ENCODE peak calls at places on chromosomes 2 and 18, in five cellular contexts. S, W, L, Q and U are unnamed samples.

GRCh38 chr2:207474871-207475485 is 54.8 kb upstream of the CREB1 start:
- DNase-seq in L (peak), W (peak), S (peak), Q (peak), U (no peak)

GRCh38 chr2:120856421-120856862 is 120.8 kb downstream of the GLI2 start:
- DNase-seq in Q (peak), W (no peak), S (peak), L (no peak), U (no peak)

GRCh38 chr2:234254783-234255521 is 204.4 kb downstream of the SPP2 start:
- DNase-seq in L (no peak), Q (no peak), S (no peak), W (no peak), U (peak)

GRCh38 chr2:106314427-106314826 is 120.3 kb upstream of the UXS1 start:
- DNase-seq in L (no peak), W (no peak), S (no peak), Q (no peak), U (no peak)

GRCh38 chr2:181741756-181742155 is 61.4 kb upstream of the NEUROD1 start:
- DNase-seq in Q (no peak), L (no peak), W (no peak), S (no peak), U (peak)

GRCh38 chr2:29219374-29219773 is 104.2 kb downstream of the CLIP4 start:
- DNase-seq in S (no peak), Q (no peak), W (no peak), L (no peak), U (no peak)

GRCh38 chr2:75548036-75548573 is 12.6 kb downstream of the EVA1A start:
- DNase-seq in Q (no peak), W (no peak), L (peak), S (no peak), U (no peak)

GRCh38 chr18:35616664-35617423 is 35.3 kb downstream of the GALNT1 start:
- DNase-seq in S (peak), W (no peak), L (peak), Q (no peak), U (no peak)

GRCh38 chr2:52879561-52879960 is 888.0 kb upstream of the CHAC2 start:
- DNase-seq in L (no peak), W (no peak), S (no peak), Q (no peak), U (no peak)

GRCh38 chr2:213862407-213863076 is 548.3 kb upstream of the VWC2L start:
- DNase-seq in Q (peak), W (no peak), S (no peak), L (no peak), U (no peak)

GRCh38 chr2:233935426-233935825 is 18.3 kb downstream of the TRPM8 start:
- DNase-seq in W (no peak), Q (no peak), S (no peak), L (no peak), U (no peak)

GRCh38 chr2:120899373-120899772 is 163.7 kb downstream of the GLI2 start:
- DNase-seq in Q (no peak), L (no peak), W (no peak), S (no peak), U (no peak)

GRCh38 chr18:36702398-36703010 is 126.3 kb downstream of the TPGS2 start:
- DNase-seq in L (no peak), W (no peak), S (no peak), Q (no peak), U (no peak)

GRCh38 chr18:6616981-6617380 is 112.5 kb upstream of the ARHGAP28 start:
- DNase-seq in W (no peak), Q (no peak), L (no peak), S (no peak), U (no peak)

GRCh38 chr2:226578879-226579278 is 220.7 kb downstream of the IRS1 start:
- DNase-seq in W (no peak), L (no peak), S (no peak), Q (no peak), U (no peak)

GRCh38 chr2:232873292-232873908 is 3.3 kb downstream of the SNORC start:
- DNase-seq in L (no peak), S (no peak), Q (no peak), W (no peak), U (no peak)

GRCh38 chr2:176099159-176099736 is 347 bp upstream of the HOXD12 start:
- DNase-seq in Q (no peak), S (peak), L (no peak), W (no peak), U (no peak)

GRCh38 chr2:109609352-109610024 is 4.3 kb downstream of the SEPTIN10 start:
- DNase-seq in Q (no peak), W (peak), L (no peak), S (peak), U (no peak)

GRCh38 chr2:73990531-73990930 is 5.8 kb downstream of the TET3 start:
- DNase-seq in Q (no peak), L (no peak), W (no peak), S (no peak), U (no peak)

GRCh38 chr2:63692002-63692606 is 103.3 kb downstream of the MDH1 start:
- DNase-seq in L (peak), S (peak), Q (peak), W (peak), U (no peak)

GRCh38 chr2:96574364-96574763 is 37.8 kb downstream of the ARID5A start:
- DNase-seq in L (no peak), S (no peak), W (no peak), Q (no peak), U (no peak)

GRCh38 chr2:190207929-190208328 is 111.7 kb downstream of the HIBCH start:
- DNase-seq in L (no peak), S (no peak), W (no peak), Q (no peak), U (no peak)

GRCh38 chr18:10046178-10046807 is 132.5 kb downstream of the VAPA start:
- DNase-seq in Q (no peak), L (no peak), W (no peak), S (no peak), U (no peak)

GRCh38 chr2:145744541-145745386 is 1224.8 kb upstream of the ZEB2 start:
- DNase-seq in S (no peak), Q (no peak), W (no peak), L (peak), U (no peak)

GRCh38 chr2:5673148-5673860 is 18.9 kb upstream of the SOX11 start:
- DNase-seq in L (no peak), Q (peak), W (no peak), S (peak), U (no peak)

GRCh38 chr2:182587831-182588230 is 128.2 kb upstream of the DNAJC10 start:
- DNase-seq in L (no peak), Q (no peak), S (no peak), W (no peak), U (no peak)

GRCh38 chr2:170818294-170819104 is 1.8 kb downstream of the GAD1 start:
- DNase-seq in L (no peak), S (peak), W (no peak), Q (peak), U (no peak)

GRCh38 chr18:13246121-13246520 is 27.6 kb downstream of the LDLRAD4 start:
- DNase-seq in L (no peak), W (no peak), Q (no peak), S (no peak), U (no peak)

GRCh38 chr2:165016772-165017411 is 61.6 kb upstream of the SLC38A11 start:
- DNase-seq in S (peak), Q (peak), L (peak), W (peak), U (no peak)

GRCh38 chr18:56309104-56309503 is 329.3 kb downstream of the TXNL1 start:
- DNase-seq in S (no peak), L (no peak), W (no peak), Q (no peak), U (no peak)

GRCh38 chr2:25832897-25833296 is 45.4 kb downstream of the ASXL2 start:
- DNase-seq in W (no peak), L (no peak), Q (no peak), S (no peak), U (no peak)

GRCh38 chr18:48409591-48410094 is 460 bp upstream of the ZBTB7C start:
- DNase-seq in S (peak), W (no peak), L (no peak), Q (no peak), U (no peak)

GRCh38 chr18:48799724-48800315 is 150.9 kb downstream of the SMAD7 start:
- DNase-seq in W (no peak), L (no peak), Q (no peak), S (no peak), U (no peak)

GRCh38 chr2:73114273-73114867 is 1.6 kb upstream of the RAB11FIP5 start:
- DNase-seq in W (no peak), Q (no peak), S (no peak), L (no peak), U (no peak)

GRCh38 chr2:45141883-45142866 is 132.9 kb upstream of the SIX2 start:
- DNase-seq in Q (no peak), S (no peak), W (no peak), L (no peak), U (no peak)

GRCh38 chr18:49859006-49859359 is 45.6 kb upstream of the ACAA2 start:
- DNase-seq in L (no peak), S (peak), W (no peak), Q (no peak), U (no peak)

GRCh38 chr2:85277416-85278158 is 50.2 kb downstream of the TGOLN2 start:
- DNase-seq in L (no peak), S (peak), Q (peak), W (no peak), U (no peak)

GRCh38 chr2:20614201-20615045 is 36.5 kb downstream of the HS1BP3 start:
- DNase-seq in W (no peak), Q (peak), L (no peak), S (peak), U (no peak)

GRCh38 chr2:231250146-231250545 is 51.7 kb downstream of the ARMC9 start:
- DNase-seq in L (no peak), S (no peak), Q (no peak), W (no peak), U (no peak)

GRCh38 chr2:238789317-238789806 is 58.5 kb upstream of the TWIST2 start:
- DNase-seq in Q (no peak), W (no peak), L (no peak), S (no peak), U (no peak)

DNA sequence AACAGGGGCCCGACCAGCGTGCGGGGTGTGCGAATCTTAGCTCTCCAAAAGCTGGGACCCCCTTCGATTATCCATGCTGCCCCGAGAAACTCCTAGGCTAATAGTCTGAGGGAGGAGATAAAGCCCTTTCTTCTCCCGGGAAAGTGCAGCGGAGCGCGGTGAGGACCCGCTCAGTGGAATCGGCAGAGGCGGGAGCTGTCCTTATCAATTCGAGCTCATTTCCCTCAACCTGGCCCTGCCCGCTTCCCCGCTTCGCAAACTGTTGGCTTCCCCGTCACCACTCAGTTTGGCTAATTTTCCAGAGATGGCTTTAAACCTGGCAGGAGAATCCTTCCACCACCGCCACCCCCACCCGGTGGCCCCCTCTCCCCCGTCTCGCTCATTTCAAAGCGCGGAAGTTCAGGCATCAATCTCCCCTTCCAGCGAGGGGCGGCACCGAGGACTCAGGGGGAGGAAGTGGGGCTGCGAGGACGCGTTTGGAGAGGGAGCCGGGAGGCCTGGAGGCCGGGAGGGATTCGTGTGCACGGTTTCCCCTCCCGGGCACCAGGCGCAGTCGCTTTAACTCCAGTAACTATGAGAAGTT is 1.6 kb downstream of the KLHL14 start:
- DNase-seq in S (peak), L (no peak), W (no peak), Q (peak), U (no peak)
- TF ChIP-seq EZH2 in S (peak), L (no peak), W (no peak), Q (no peak), U (peak)

GRCh38 chr2:58939388-58939787 is 698.3 kb upstream of the FANCL start:
- DNase-seq in W (no peak), S (no peak), Q (no peak), L (no peak), U (no peak)
- H3K4me2 ChIP-seq in W (no peak), S (no peak), Q (no peak), L (no peak), U (no peak)

GRCh38 chr2:172101707-172102158 is 967 bp downstream of the DLX2 start:
- DNase-seq in L (no peak), W (no peak), Q (peak), S (peak), U (no peak)
- TF ChIP-seq EZH2 in L (no peak), W (no peak), Q (peak), S (no peak), U (no peak)

GRCh38 chr2:69582582-69583176 is 60.9 kb downstream of the AAK1 start:
- DNase-seq in W (no peak), Q (no peak), S (no peak), L (peak), U (no peak)
- H3K4me2 ChIP-seq in W (no peak), Q (no peak), S (peak), L (peak), U (no peak)

GRCh38 chr18:4450065-4450676 is 4.9 kb downstream of the DLGAP1 start:
- DNase-seq in S (no peak), L (no peak), Q (no peak), W (no peak), U (no peak)

GRCh38 chr18:4455113-4455811 is at the start of gene DLGAP1:
- DNase-seq in L (no peak), Q (peak), S (peak), W (no peak), U (no peak)

GRCh38 chr18:4454548-4455112 is 477 bp downstream of the DLGAP1 start:
- DNase-seq in W (no peak), S (peak), L (no peak), Q (no peak), U (no peak)

DNA sequence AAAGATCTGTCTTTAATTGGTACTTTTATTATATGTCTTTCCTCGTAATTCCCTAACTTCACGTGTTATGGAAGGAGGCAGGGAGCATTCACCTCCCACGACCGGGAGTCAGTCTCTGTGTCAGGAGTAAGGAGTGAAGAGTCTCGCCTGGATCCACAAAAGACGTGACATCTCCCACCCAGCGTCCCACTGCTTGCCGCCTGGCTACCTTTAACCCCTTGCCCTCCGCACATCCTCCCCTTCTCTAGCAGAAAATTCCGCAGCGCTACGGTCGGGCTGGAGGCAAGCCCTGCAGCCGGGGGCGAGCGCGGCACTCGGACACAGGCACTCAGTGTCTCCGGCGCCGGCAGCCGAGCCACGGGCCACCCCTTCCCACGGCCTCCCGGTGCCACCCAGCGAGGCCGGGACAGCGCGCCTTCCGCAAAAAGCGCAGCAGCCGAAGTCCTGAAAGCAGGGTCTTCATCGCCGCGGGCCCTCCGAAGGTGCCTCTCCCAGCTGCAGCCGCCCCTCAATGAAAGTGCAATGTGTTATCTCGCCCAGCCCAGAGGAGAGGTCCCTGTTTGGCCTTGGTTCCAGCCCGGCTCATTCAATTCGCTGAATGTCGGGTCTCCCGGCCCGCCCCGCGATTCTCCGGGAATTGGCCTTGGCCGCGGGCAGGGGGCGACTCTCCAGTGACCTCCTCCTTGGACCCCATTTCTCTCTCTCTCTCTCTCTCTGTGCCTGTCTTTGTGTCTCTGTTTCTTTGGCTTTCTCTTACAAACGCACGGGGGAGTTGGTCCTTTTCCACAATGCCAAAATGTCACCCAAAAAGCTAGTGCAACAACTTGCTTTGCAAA is 1.2 kb downstream of the DLGAP1 start:
- DNase-seq in Q (peak), S (peak), L (no peak), W (no peak), U (no peak)
- TF ChIP-seq EZH2 in Q (peak), S (peak), L (no peak), W (no peak), U (peak)

GRCh38 chr18:24937624-24938285 is 414.2 kb downstream of the ZNF521 start:
- DNase-seq in Q (no peak), S (no peak), W (no peak), L (no peak), U (no peak)

GRCh38 chr18:24935896-24936295 is 416.1 kb downstream of the ZNF521 start:
- DNase-seq in W (no peak), S (no peak), L (no peak), Q (no peak), U (no peak)

GRCh38 chr18:24934231-24934932 is 417.6 kb downstream of the ZNF521 start:
- DNase-seq in L (no peak), W (no peak), S (no peak), Q (no peak), U (no peak)

GRCh38 chr18:24933345-24933744 is 418.6 kb downstream of the ZNF521 start:
- DNase-seq in W (no peak), S (no peak), Q (no peak), L (no peak), U (no peak)

DNA sequence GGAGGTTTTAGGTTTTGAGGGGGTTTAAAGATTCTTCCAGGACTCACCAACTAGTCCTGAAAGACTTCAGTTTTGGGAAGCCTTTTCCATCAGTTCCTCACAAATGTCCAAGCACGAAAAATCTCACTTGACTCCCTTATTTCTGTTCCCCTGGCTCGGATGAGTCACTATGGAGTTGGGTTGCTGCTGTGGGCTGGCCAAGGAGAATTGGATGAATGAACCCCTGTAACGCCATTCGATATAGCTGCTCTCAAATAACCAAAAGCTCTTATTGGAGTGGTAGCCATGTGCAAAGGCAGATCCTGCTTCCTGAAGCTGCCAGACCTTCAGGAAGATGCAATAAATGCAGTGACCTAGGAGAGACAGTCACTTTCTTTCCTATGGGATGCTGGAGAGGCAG is 417.0 kb downstream of the ZNF521 start:
- DNase-seq in S (no peak), Q (no peak), W (no peak), L (no peak), U (no peak)
- H3K4me2 ChIP-seq in S (no peak), Q (no peak), W (no peak), L (no peak), U (no peak)

GRCh38 chr2:8676915-8677645 is 4.8 kb upstream of the ID2 start:
- DNase-seq in W (no peak), L (no peak), Q (peak), S (peak), U (no peak)
- TF ChIP-seq EZH2 in W (no peak), L (no peak), Q (no peak), S (peak), U (peak)